ENCODE peak calls at places on chromosome 15, in eight cellular contexts. K is RCC 7860, I is NCI-H524, U is RWPE1, N is neural progenitor cell, P is Calu3, B is NAMALWA, M is SW 1271. Y is an unnamed sample.
A peak's percentile ranks its signal among the peaks of the same experiment; 100 is the strongest.

GRCh38 chr15:40308844-40309189 is 1.1 kb upstream of the PLCB2 start:
- DNase-seq in K (no peak), I (no peak), U (no peak), N (no peak), P (peak; percentile 39), B (no peak), M (no peak), Y (peak; percentile 88)

GRCh38 chr15:66008920-66009572 is 139.8 kb downstream of the RAB11A start:
- DNase-seq in K (peak; percentile 63), I (peak; percentile 75), U (peak; percentile 81), N (no peak), P (peak; percentile 77), B (no peak), M (no peak), Y (peak; percentile 53)

GRCh38 chr15:77985931-77986480 is 91.5 kb downstream of the TBC1D2B start:
- DNase-seq in K (no peak), I (no peak), U (no peak), N (no peak), P (no peak), B (no peak), M (no peak), Y (no peak)

GRCh38 chr15:100111103-100112060 is 230.4 kb downstream of the ADAMTS17 start:
- DNase-seq in K (peak; percentile 64), I (no peak), U (peak; percentile 87), N (no peak), P (peak; percentile 57), B (peak; percentile 55), M (peak; percentile 92), Y (peak; percentile 85)

GRCh38 chr15:52805351-52806283 is 15.5 kb upstream of the ONECUT1 start:
- DNase-seq in K (no peak), I (no peak), U (no peak), N (peak; percentile 87), P (no peak), B (no peak), M (no peak), Y (no peak)

GRCh38 chr15:74656935-74657535 is 38.8 kb downstream of the EDC3 start:
- DNase-seq in K (no peak), I (peak; percentile 97), U (no peak), N (no peak), P (no peak), B (no peak), M (no peak), Y (no peak)

GRCh38 chr15:74432968-74433591 is 678 bp downstream of the SEMA7A start:
- DNase-seq in K (no peak), I (no peak), U (peak; percentile 29), N (peak; percentile 49), P (no peak), B (no peak), M (no peak), Y (no peak)

GRCh38 chr15:39125904-39126303 is 455.0 kb upstream of the THBS1 start:
- DNase-seq in K (peak; percentile 35), I (peak; percentile 72), U (peak; percentile 31), N (peak; percentile 63), P (peak; percentile 42), B (peak; percentile 70), M (peak; percentile 46), Y (no peak)

GRCh38 chr15:66024998-66025397 is 155.7 kb downstream of the RAB11A start:
- DNase-seq in K (no peak), I (no peak), U (peak; percentile 17), N (no peak), P (no peak), B (no peak), M (no peak), Y (no peak)

GRCh38 chr15:100341662-100342560 is at the start of gene ADAMTS17:
- DNase-seq in K (no peak), I (peak; percentile 99), U (peak; percentile 97), N (peak; percentile 98), P (peak; percentile 96), B (no peak), M (peak; percentile 98), Y (peak; percentile 96)

GRCh38 chr15:62406268-62406667 is 241.2 kb upstream of the C2CD4B start:
- DNase-seq in K (no peak), I (no peak), U (no peak), N (no peak), P (no peak), B (no peak), M (no peak), Y (no peak)

GRCh38 chr15:70180186-70180875 is 82.6 kb upstream of the TLE3 start:
- DNase-seq in K (no peak), I (no peak), U (no peak), N (no peak), P (no peak), B (no peak), M (no peak), Y (no peak)

GRCh38 chr15:20344601-20345400 is 196.8 kb downstream of the GOLGA6L6 start:
- DNase-seq in K (no peak), I (no peak), U (no peak), N (no peak), P (no peak), B (peak; percentile 14), M (no peak), Y (no peak)

GRCh38 chr15:42373274-42373673 is 14.0 kb downstream of the CAPN3 start:
- DNase-seq in K (no peak), I (no peak), U (no peak), N (no peak), P (no peak), B (no peak), M (no peak), Y (no peak)

GRCh38 chr15:85785887-85786777 is 8.6 kb downstream of the KLHL25 start:
- DNase-seq in K (peak; percentile 58), I (peak; percentile 76), U (peak; percentile 89), N (no peak), P (peak; percentile 44), B (no peak), M (peak; percentile 9), Y (no peak)

GRCh38 chr15:91021516-91022074 is 799 bp downstream of the VPS33B start:
- DNase-seq in K (peak; percentile 5), I (peak; percentile 18), U (peak; percentile 30), N (no peak), P (no peak), B (peak; percentile 24), M (no peak), Y (no peak)

GRCh38 chr15:77819271-77819806 is 186.6 kb upstream of the LINGO1 start:
- DNase-seq in K (no peak), I (peak; percentile 72), U (no peak), N (peak; percentile 71), P (no peak), B (no peak), M (no peak), Y (no peak)

GRCh38 chr15:31083394-31083790 is 18.1 kb downstream of the TRPM1 start:
- DNase-seq in K (no peak), I (no peak), U (no peak), N (no peak), P (peak; percentile 41), B (no peak), M (no peak), Y (peak; percentile 13)

GRCh38 chr15:99385865-99386264 is 134.6 kb downstream of the LRRC28 start:
- DNase-seq in K (peak; percentile 23), I (no peak), U (no peak), N (no peak), P (no peak), B (no peak), M (no peak), Y (no peak)

GRCh38 chr15:23095796-23096195 is 40.8 kb downstream of the GOLGA6L1 start:
- DNase-seq in K (no peak), I (no peak), U (no peak), N (no peak), P (no peak), B (peak; percentile 78), M (no peak), Y (no peak)

GRCh38 chr15:70142322-70143191 is 44.8 kb upstream of the TLE3 start:
- DNase-seq in K (peak; percentile 79), I (no peak), U (no peak), N (no peak), P (no peak), B (no peak), M (no peak), Y (peak; percentile 98)

GRCh38 chr15:81001180-81002003 is 669 bp downstream of the TLNRD1 start:
- DNase-seq in K (no peak), I (peak; percentile 58), U (peak; percentile 55), N (peak; percentile 77), P (peak; percentile 72), B (peak; percentile 55), M (peak; percentile 60), Y (no peak)

GRCh38 chr15:28116521-28117488 is 17.7 kb upstream of the OCA2 start:
- DNase-seq in K (no peak), I (no peak), U (no peak), N (no peak), P (no peak), B (no peak), M (no peak), Y (no peak)

GRCh38 chr15:41994171-41994650 is 21.9 kb upstream of the EHD4 start:
- DNase-seq in K (no peak), I (no peak), U (no peak), N (no peak), P (no peak), B (no peak), M (no peak), Y (no peak)

GRCh38 chr15:83504365-83504764 is 57.2 kb downstream of the SH3GL3 start:
- DNase-seq in K (no peak), I (no peak), U (no peak), N (no peak), P (no peak), B (no peak), M (no peak), Y (no peak)

GRCh38 chr15:69723404-69724097 is 270.9 kb downstream of the RPLP1 start:
- DNase-seq in K (no peak), I (peak; percentile 83), U (no peak), N (peak; percentile 47), P (no peak), B (no peak), M (no peak), Y (no peak)

GRCh38 chr15:92439311-92439710 is 45.6 kb downstream of the ST8SIA2 start:
- DNase-seq in K (no peak), I (no peak), U (no peak), N (no peak), P (no peak), B (no peak), M (no peak), Y (no peak)

GRCh38 chr15:42136513-42136912 is 19.9 kb downstream of the PLA2G4F start:
- DNase-seq in K (no peak), I (no peak), U (no peak), N (no peak), P (no peak), B (no peak), M (no peak), Y (no peak)